ENCODE peak calls at places on chromosomes 5 and 9, in eight cellular contexts. Q is GM23248, E is mammary epithelial cell, L is mesenchymal stem cell, H is HCT116, V is IMR-90, W is H9, U is neuronal stem cell. P is an unnamed sample.

GRCh38 chr9:86732514-86732913 is 214.8 kb downstream of the GAS1 start:
- DNase-seq in Q (peak; percentile 94), E (peak; percentile 94), L (no peak), H (no peak), V (peak; percentile 92), W (no peak), U (no peak), P (peak; percentile 91)

GRCh38 chr5:72042097-72042496 is 65.2 kb upstream of the MAP1B start:
- DNase-seq in Q (no peak), E (no peak), L (no peak), H (no peak), V (no peak), W (no peak), U (no peak), P (no peak)

GRCh38 chr5:171926311-171926710 is 80.1 kb downstream of the FBXW11 start:
- DNase-seq in Q (no peak), E (no peak), L (no peak), H (no peak), V (no peak), W (no peak), U (no peak), P (no peak)

GRCh38 chr9:4241552-4241951 is 58.3 kb downstream of the GLIS3 start:
- DNase-seq in Q (no peak), E (no peak), L (no peak), H (no peak), V (no peak), W (no peak), U (no peak), P (no peak)

GRCh38 chr9:116015855-116016254 is 137.7 kb upstream of the PAPPA start:
- DNase-seq in Q (no peak), E (no peak), L (no peak), H (no peak), V (no peak), W (no peak), U (no peak), P (no peak)

GRCh38 chr5:35319231-35320002 is 89.1 kb upstream of the PRLR start:
- DNase-seq in Q (peak; percentile 72), E (peak; percentile 47), L (peak; percentile 62), H (no peak), V (peak; percentile 2), W (no peak), U (no peak), P (peak; percentile 72)

GRCh38 chr9:134358026-134358967 is 32.0 kb downstream of the RXRA start:
- DNase-seq in Q (peak; percentile 36), E (peak; percentile 66), L (no peak), H (no peak), V (peak; percentile 21), W (no peak), U (no peak), P (no peak)

GRCh38 chr5:78757269-78758053 is 108.9 kb upstream of the LHFPL2 start:
- DNase-seq in Q (peak; percentile 85), E (no peak), L (peak; percentile 72), H (no peak), V (peak; percentile 69), W (no peak), U (no peak), P (peak; percentile 69)

GRCh38 chr5:177178905-177179304 is 45.3 kb downstream of the NSD1 start:
- DNase-seq in Q (no peak), E (no peak), L (no peak), H (no peak), V (no peak), W (no peak), U (no peak), P (no peak)

GRCh38 chr9:3500044-3500443 is 25.8 kb downstream of the RFX3 start:
- DNase-seq in Q (no peak), E (no peak), L (no peak), H (no peak), V (no peak), W (no peak), U (no peak), P (no peak)

GRCh38 chr9:112473986-112474385 is 12.6 kb upstream of the KIAA1958 start:
- DNase-seq in Q (no peak), E (no peak), L (no peak), H (no peak), V (no peak), W (no peak), U (no peak), P (no peak)

GRCh38 chr5:112420111-112420864 is 1.2 kb upstream of the EPB41L4A start:
- DNase-seq in Q (peak; percentile 68), E (peak; percentile 60), L (peak; percentile 69), H (peak; percentile 56), V (peak; percentile 5), W (peak; percentile 87), U (peak; percentile 77), P (peak; percentile 33)

GRCh38 chr9:79155308-79155707 is 416.5 kb upstream of the TLE4 start:
- DNase-seq in Q (no peak), E (peak; percentile 45), L (no peak), H (no peak), V (no peak), W (no peak), U (no peak), P (no peak)

GRCh38 chr9:127074561-127075548 is 47.6 kb downstream of the ANGPTL2 start:
- DNase-seq in Q (no peak), E (no peak), L (no peak), H (no peak), V (no peak), W (no peak), U (peak; percentile 21), P (no peak)

GRCh38 chr9:129141066-129142041 is 30.1 kb downstream of the PTPA start:
- DNase-seq in Q (peak; percentile 96), E (peak; percentile 69), L (peak; percentile 97), H (no peak), V (peak; percentile 97), W (peak; percentile 45), U (no peak), P (peak; percentile 96)
- H2AFZ ChIP-seq in Q (no peak overlapping the region), E (no peak overlapping the region), L (no peak overlapping the region), H (no peak overlapping the region), V (peak overlapping the region; percentile 64), W (no peak overlapping the region), U (peak overlapping the region; percentile 45), P (no peak overlapping the region)

GRCh38 chr5:39422886-39423285 is 1.9 kb downstream of the DAB2 start:
- DNase-seq in Q (no peak), E (no peak), L (no peak), H (no peak), V (no peak), W (no peak), U (no peak), P (no peak)
- H3K9ac ChIP-seq in Q (peak overlapping the region; percentile 98), E (no peak overlapping the region), L (peak overlapping the region; percentile 99), H (no peak overlapping the region), V (peak overlapping the region; percentile 96), W (no peak overlapping the region), U (no peak overlapping the region), P (peak overlapping the region; percentile 84)

DNA sequence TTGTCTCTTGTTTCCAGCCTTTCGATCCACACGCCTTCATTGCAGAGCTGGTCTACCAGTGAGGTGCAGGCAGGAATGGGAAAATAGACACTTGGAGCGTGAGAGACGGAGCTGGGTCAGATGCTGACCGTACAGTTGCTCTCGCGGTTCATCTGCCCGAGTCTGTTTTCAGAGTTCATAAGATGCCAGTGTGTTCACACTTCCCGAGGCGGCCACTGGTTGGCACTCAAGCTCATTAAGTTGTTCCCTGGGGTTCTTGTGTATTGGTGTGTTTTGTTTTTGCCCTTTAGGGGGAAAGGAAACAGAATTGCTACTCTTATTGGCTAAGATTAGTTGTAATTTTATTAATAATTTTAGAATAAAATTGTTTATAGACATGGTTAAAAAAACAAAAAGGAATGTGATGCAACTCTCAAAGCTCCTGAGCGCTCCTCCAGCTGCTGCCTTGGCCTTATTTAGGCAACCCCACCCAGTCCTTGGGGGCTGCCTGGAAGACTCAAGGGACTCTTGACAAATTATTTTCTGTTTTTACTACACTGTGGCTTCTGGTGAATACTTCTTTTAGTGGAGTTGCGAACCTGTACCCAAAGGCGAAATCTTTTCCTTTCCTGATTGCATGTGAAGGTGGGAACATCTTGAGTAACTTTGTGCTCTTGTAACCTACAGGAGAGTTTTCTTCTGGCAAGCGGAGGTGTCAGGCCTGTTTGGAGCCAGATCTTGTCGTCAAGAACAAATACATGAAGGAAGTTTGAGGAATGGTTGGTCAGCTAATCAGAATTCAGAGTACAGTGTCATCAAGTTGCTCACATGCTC is 146.1 kb downstream of the MAST4 start:
- DNase-seq in Q (no peak), E (no peak), L (no peak), H (peak; percentile 21), V (no peak), W (peak; percentile 36), U (no peak), P (peak; percentile 4)
- H2AFZ ChIP-seq in Q (no peak overlapping the region), E (no peak overlapping the region), L (no peak overlapping the region), H (no peak overlapping the region), V (no peak overlapping the region), W (no peak overlapping the region), U (no peak overlapping the region), P (no peak overlapping the region)

GRCh38 chr5:12217039-12217438 is 312.8 kb upstream of the CTNND2 start:
- DNase-seq in Q (no peak), E (no peak), L (no peak), H (no peak), V (no peak), W (peak; percentile 31), U (peak; percentile 21), P (no peak)

DNA sequence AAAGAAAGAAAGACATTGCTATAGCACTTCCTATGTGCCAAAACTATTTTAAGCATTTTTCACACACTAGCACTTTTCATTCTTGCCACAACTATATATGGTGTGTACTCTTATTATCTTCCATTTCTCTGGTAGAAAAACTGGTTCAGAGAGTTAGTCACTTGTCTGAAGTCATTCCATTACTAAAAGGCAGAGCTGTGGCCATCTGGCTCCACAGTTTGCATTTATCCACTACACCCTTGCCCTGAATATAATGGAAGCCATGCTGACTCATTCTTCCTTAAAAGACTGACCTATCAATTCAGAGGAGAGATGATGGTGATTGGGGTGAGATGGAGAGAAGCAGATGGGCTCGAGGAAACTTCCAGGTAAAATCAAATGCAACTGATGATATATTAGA is 310.4 kb upstream of the CTNND2 start:
- DNase-seq in Q (no peak), E (peak; percentile 1), L (no peak), H (no peak), V (no peak), W (no peak), U (no peak), P (no peak)
- H3K9ac ChIP-seq in Q (no peak overlapping the region), E (no peak overlapping the region), L (no peak overlapping the region), H (no peak overlapping the region), V (no peak overlapping the region), W (no peak overlapping the region), U (no peak overlapping the region), P (no peak overlapping the region)

GRCh38 chr5:151295801-151296477 is 7.6 kb downstream of the SLC36A3 start:
- DNase-seq in Q (no peak), E (no peak), L (no peak), H (no peak), V (no peak), W (no peak), U (no peak), P (no peak)
- H2AFZ ChIP-seq in Q (no peak overlapping the region), E (no peak overlapping the region), L (no peak overlapping the region), H (no peak overlapping the region), V (no peak overlapping the region), W (no peak overlapping the region), U (no peak overlapping the region), P (no peak overlapping the region)

GRCh38 chr5:39260095-39260494 is 40.7 kb upstream of the FYB1 start:
- DNase-seq in Q (no peak), E (no peak), L (no peak), H (no peak), V (no peak), W (no peak), U (no peak), P (no peak)
- H3K9ac ChIP-seq in Q (no peak overlapping the region), E (no peak overlapping the region), L (no peak overlapping the region), H (no peak overlapping the region), V (no peak overlapping the region), W (no peak overlapping the region), U (no peak overlapping the region), P (no peak overlapping the region)

GRCh38 chr5:29780401-29780800 is 1413.1 kb upstream of the CDH6 start:
- DNase-seq in Q (no peak), E (no peak), L (no peak), H (no peak), V (no peak), W (no peak), U (no peak), P (no peak)
- H2AFZ ChIP-seq in Q (no peak overlapping the region), E (no peak overlapping the region), L (no peak overlapping the region), H (no peak overlapping the region), V (no peak overlapping the region), W (no peak overlapping the region), U (no peak overlapping the region), P (no peak overlapping the region)